ENCODE peak calls at places on chromosomes 7 and 10, in five cellular contexts. One of them, this sample, is unnamed.

GRCh38 chr10:130301026-130301892 is 165.1 kb downstream of the GLRX3 start:
- DNase-seq in kidney: peak; percentile 95
- DNase-seq in sigmoid colon: no peak
- DNase-seq in NT2/D1: no peak
- DNase-seq in RWPE2: peak; percentile 66
- DNase-seq in this sample: no peak

GRCh38 chr10:84540022-84540616 is 211.7 kb downstream of the CCSER2 start:
- DNase-seq in NT2/D1: no peak
- DNase-seq in kidney: no peak
- DNase-seq in RWPE2: no peak
- DNase-seq in sigmoid colon: no peak
- DNase-seq in this sample: no peak

GRCh38 chr7:28685291-28685659 is 272.9 kb downstream of the TRIL start:
- DNase-seq in sigmoid colon: peak; percentile 73
- DNase-seq in NT2/D1: no peak
- DNase-seq in RWPE2: no peak
- DNase-seq in kidney: no peak
- DNase-seq in this sample: no peak

GRCh38 chr7:44615149-44615611 is 8.8 kb downstream of the OGDH start:
- DNase-seq in NT2/D1: no peak
- DNase-seq in sigmoid colon: peak; percentile 75
- DNase-seq in RWPE2: no peak
- DNase-seq in kidney: no peak
- DNase-seq in this sample: no peak

GRCh38 chr7:11458736-11459483 is 373.1 kb downstream of the THSD7A start:
- DNase-seq in kidney: no peak
- DNase-seq in sigmoid colon: no peak
- DNase-seq in RWPE2: no peak
- DNase-seq in NT2/D1: no peak
- DNase-seq in this sample: no peak

GRCh38 chr7:150941983-150942590 is 36.0 kb downstream of the KCNH2 start:
- DNase-seq in RWPE2: no peak
- DNase-seq in NT2/D1: no peak
- DNase-seq in sigmoid colon: peak; percentile 83
- DNase-seq in kidney: peak; percentile 83
- DNase-seq in this sample: peak; percentile 78

GRCh38 chr7:152313879-152314604 is 121.8 kb downstream of the KMT2C start:
- DNase-seq in kidney: no peak
- DNase-seq in RWPE2: no peak
- DNase-seq in sigmoid colon: no peak
- DNase-seq in NT2/D1: no peak
- DNase-seq in this sample: no peak

GRCh38 chr10:10056958-10057357 is 960.7 kb upstream of the CELF2 start:
- DNase-seq in kidney: no peak
- DNase-seq in NT2/D1: no peak
- DNase-seq in sigmoid colon: no peak
- DNase-seq in RWPE2: no peak
- DNase-seq in this sample: no peak

GRCh38 chr10:9111983-9112382 is 1057.5 kb downstream of the GATA3 start:
- DNase-seq in RWPE2: no peak
- DNase-seq in kidney: no peak
- DNase-seq in NT2/D1: no peak
- DNase-seq in sigmoid colon: no peak
- DNase-seq in this sample: no peak

GRCh38 chr7:128076831-128077271 is 45.6 kb upstream of the LRRC4 start:
- DNase-seq in NT2/D1: no peak
- DNase-seq in RWPE2: no peak
- DNase-seq in kidney: peak; percentile 79
- DNase-seq in sigmoid colon: peak; percentile 85
- DNase-seq in this sample: no peak

GRCh38 chr10:20272575-20272974 is 456.3 kb downstream of the PLXDC2 start:
- DNase-seq in NT2/D1: no peak
- DNase-seq in kidney: no peak
- DNase-seq in sigmoid colon: no peak
- DNase-seq in RWPE2: no peak
- DNase-seq in this sample: no peak

GRCh38 chr7:22480523-22481075 is 19.4 kb downstream of the STEAP1B start:
- DNase-seq in sigmoid colon: no peak
- DNase-seq in RWPE2: no peak
- DNase-seq in kidney: no peak
- DNase-seq in NT2/D1: no peak
- DNase-seq in this sample: no peak

GRCh38 chr7:72751978-72752377 is 76.0 kb downstream of the TYW1B start:
- DNase-seq in sigmoid colon: no peak
- DNase-seq in NT2/D1: no peak
- DNase-seq in RWPE2: no peak
- DNase-seq in kidney: no peak
- DNase-seq in this sample: no peak

GRCh38 chr7:42097756-42098155 is 139.3 kb downstream of the GLI3 start:
- DNase-seq in RWPE2: no peak
- DNase-seq in sigmoid colon: no peak
- DNase-seq in kidney: no peak
- DNase-seq in NT2/D1: no peak
- DNase-seq in this sample: no peak

GRCh38 chr7:99036531-99037175 is 107.3 kb downstream of the SMURF1 start:
- DNase-seq in sigmoid colon: no peak
- DNase-seq in NT2/D1: peak; percentile 50
- DNase-seq in kidney: no peak
- DNase-seq in RWPE2: no peak
- DNase-seq in this sample: no peak

GRCh38 chr10:52768114-52768532 is 4.5 kb downstream of the MBL2 start:
- DNase-seq in RWPE2: no peak
- DNase-seq in NT2/D1: no peak
- DNase-seq in kidney: no peak
- DNase-seq in sigmoid colon: no peak
- DNase-seq in this sample: no peak

GRCh38 chr7:41437257-41438196 is 265.4 kb downstream of the INHBA start:
- DNase-seq in sigmoid colon: no peak
- DNase-seq in kidney: no peak
- DNase-seq in RWPE2: no peak
- DNase-seq in NT2/D1: no peak
- DNase-seq in this sample: no peak

GRCh38 chr10:31757831-31758230 is 170.8 kb downstream of the ARHGAP12 start:
- DNase-seq in NT2/D1: no peak
- DNase-seq in RWPE2: no peak
- DNase-seq in kidney: no peak
- DNase-seq in sigmoid colon: peak; percentile 71
- DNase-seq in this sample: no peak

GRCh38 chr7:143900230-143900766 is 1.7 kb downstream of the TCAF1 start:
- DNase-seq in sigmoid colon: no peak
- DNase-seq in NT2/D1: no peak
- DNase-seq in RWPE2: no peak
- DNase-seq in kidney: peak; percentile 59
- DNase-seq in this sample: no peak

GRCh38 chr7:36583318-36583717 is 141.0 kb downstream of the AOAH start:
- DNase-seq in NT2/D1: no peak
- DNase-seq in kidney: no peak
- DNase-seq in RWPE2: no peak
- DNase-seq in sigmoid colon: no peak
- DNase-seq in this sample: no peak

GRCh38 chr7:92698237-92698841 is 108.1 kb upstream of the FAM133B start:
- DNase-seq in sigmoid colon: no peak
- DNase-seq in NT2/D1: no peak
- DNase-seq in kidney: no peak
- DNase-seq in RWPE2: no peak
- DNase-seq in this sample: no peak

GRCh38 chr10:29804025-29804852 is 169.5 kb upstream of the SVIL start:
- DNase-seq in kidney: peak; percentile 81
- DNase-seq in RWPE2: peak; percentile 78
- DNase-seq in sigmoid colon: peak; percentile 77
- DNase-seq in NT2/D1: no peak
- DNase-seq in this sample: no peak

GRCh38 chr7:74544706-74545469 is 91.2 kb downstream of the GTF2IRD1 start:
- DNase-seq in NT2/D1: peak; percentile 38
- DNase-seq in RWPE2: no peak
- DNase-seq in kidney: no peak
- DNase-seq in sigmoid colon: no peak
- DNase-seq in this sample: no peak

GRCh38 chr7:45869426-45869825 is 3.5 kb downstream of the CCDC201 start:
- DNase-seq in sigmoid colon: no peak
- DNase-seq in kidney: no peak
- DNase-seq in NT2/D1: no peak
- DNase-seq in RWPE2: no peak
- DNase-seq in this sample: no peak

DNA sequence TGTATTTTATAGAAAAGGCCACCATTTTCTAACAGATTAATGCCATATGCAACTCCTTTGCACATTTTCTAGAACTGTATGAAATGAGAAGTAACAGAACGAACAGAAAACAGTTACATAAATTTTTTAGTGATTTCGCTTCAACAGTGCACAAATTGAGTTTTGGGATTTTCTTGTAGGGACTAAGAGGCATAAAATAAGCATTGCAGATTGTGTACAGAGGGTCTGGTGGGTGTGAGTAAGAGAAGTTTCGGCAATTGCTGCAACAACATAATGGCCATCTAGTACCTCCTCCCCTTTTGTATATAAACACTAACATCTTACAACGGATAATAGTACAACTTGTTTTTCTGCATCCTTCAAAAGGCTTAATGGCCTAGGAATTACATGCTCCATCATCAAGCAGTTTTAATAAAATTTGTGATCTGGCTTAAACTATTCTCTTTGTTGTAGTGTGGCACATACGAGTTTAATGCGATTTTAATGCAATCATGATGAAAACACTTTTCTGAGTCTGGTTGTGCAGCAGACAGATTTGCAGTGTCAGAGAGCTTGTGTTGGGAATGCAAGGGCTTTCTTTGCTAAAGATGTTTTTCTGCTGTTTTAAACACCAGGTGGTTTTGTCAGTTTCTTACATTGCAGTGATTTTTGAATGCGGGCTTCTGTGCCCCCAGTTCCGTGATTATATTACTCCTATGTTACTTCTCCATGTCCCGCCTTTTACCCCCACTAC is 2.9 kb downstream of the GLCCI1 start:
- DNase-seq in kidney: no peak
- DNase-seq in RWPE2: no peak
- DNase-seq in sigmoid colon: no peak
- DNase-seq in NT2/D1: no peak
- DNase-seq in this sample: no peak
- H3K4me1 ChIP-seq in kidney: peaks cover 7% of the 10 kb centered on the region
- H3K4me1 ChIP-seq in RWPE2: peaks cover 14% of the 10 kb centered on the region
- H3K4me1 ChIP-seq in sigmoid colon: peaks cover 15% of the 10 kb centered on the region
- H3K4me1 ChIP-seq in NT2/D1: peaks cover 2% of the 10 kb centered on the region
- H3K4me1 ChIP-seq in this sample: peaks cover 24% of the 10 kb centered on the region

DNA sequence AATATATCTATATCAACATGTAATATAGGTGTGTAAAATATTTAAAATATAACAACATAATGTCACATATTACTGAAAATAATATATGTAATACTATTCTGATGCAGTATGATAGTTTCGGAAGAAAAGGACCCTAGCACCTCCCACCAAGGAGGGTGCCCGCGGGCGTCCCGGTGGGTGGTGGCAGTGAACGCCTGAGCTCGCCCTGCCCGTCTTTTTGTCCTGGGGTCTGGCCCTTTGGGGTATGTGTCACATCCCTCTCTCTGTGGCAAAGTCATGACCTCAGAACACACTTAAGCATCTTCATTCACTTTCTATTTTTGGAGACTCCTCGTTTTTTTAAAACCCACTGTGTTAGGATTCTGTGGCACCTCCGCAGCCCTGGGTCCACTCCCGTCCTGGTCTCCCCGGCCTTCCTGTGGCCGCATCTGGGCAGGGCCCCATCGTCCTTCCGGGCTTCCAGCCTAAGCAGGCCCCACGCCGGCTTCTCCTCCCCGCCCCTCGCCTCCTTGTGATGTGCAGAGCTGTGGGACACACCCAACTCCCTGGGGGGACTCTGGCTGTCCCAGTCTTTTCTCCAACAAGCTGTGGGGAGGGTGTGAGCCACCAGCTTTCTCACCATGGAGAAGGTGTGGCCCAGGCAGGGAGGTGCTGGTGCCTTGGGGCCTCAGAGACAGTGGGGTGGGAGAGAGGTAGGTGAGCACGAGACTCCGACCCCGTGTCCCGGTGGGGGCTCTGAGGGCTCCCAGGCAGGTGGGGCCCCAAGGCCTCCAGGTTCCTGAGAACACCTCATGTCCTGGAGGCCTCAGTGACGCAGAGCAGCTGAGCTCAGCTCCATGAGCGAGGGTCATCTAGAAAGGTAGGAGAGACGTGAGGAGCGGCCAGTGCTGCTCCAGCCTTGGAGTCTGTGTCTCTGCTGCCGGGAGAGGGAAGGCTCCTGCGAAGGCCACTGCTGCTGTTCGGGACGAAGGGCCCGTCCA is 16.5 kb downstream of the PWWP2B start:
- DNase-seq in RWPE2: no peak
- DNase-seq in sigmoid colon: no peak
- DNase-seq in kidney: peak; percentile 80
- DNase-seq in NT2/D1: no peak
- DNase-seq in this sample: no peak
- H3K4me1 ChIP-seq in RWPE2: peaks cover 29% of the 10 kb centered on the region
- H3K4me1 ChIP-seq in sigmoid colon: peaks cover 59% of the 10 kb centered on the region
- H3K4me1 ChIP-seq in kidney: peaks cover 28% of the 10 kb centered on the region
- H3K4me1 ChIP-seq in NT2/D1: peaks cover 15% of the 10 kb centered on the region
- H3K4me1 ChIP-seq in this sample: peaks cover 90% of the 10 kb centered on the region

GRCh38 chr10:79176052-79176501 is 107.3 kb downstream of the ZMIZ1 start:
- DNase-seq in NT2/D1: no peak
- DNase-seq in RWPE2: no peak
- DNase-seq in kidney: no peak
- DNase-seq in sigmoid colon: no peak
- DNase-seq in this sample: no peak

GRCh38 chr10:79178070-79178576 is 109.4 kb downstream of the ZMIZ1 start:
- DNase-seq in kidney: peak; percentile 62
- DNase-seq in NT2/D1: no peak
- DNase-seq in sigmoid colon: no peak
- DNase-seq in RWPE2: no peak
- DNase-seq in this sample: no peak

GRCh38 chr10:79178614-79179403 is 110.0 kb downstream of the ZMIZ1 start:
- DNase-seq in NT2/D1: no peak
- DNase-seq in sigmoid colon: peak; percentile 83
- DNase-seq in RWPE2: no peak
- DNase-seq in kidney: peak; percentile 85
- DNase-seq in this sample: no peak

GRCh38 chr10:79179404-79180309 is 110.9 kb downstream of the ZMIZ1 start:
- DNase-seq in sigmoid colon: no peak
- DNase-seq in kidney: peak; percentile 76
- DNase-seq in NT2/D1: no peak
- DNase-seq in RWPE2: no peak
- DNase-seq in this sample: no peak

GRCh38 chr10:79176949-79177602 is 108.3 kb downstream of the ZMIZ1 start:
- DNase-seq in RWPE2: no peak
- DNase-seq in NT2/D1: no peak
- DNase-seq in kidney: peak; percentile 72
- DNase-seq in sigmoid colon: peak; percentile 87
- DNase-seq in this sample: no peak
- H3K4me1 ChIP-seq in RWPE2: no peaks in the 10 kb centered on the region
- H3K4me1 ChIP-seq in NT2/D1: peaks cover 49% of the 10 kb centered on the region
- H3K4me1 ChIP-seq in kidney: peaks cover 62% of the 10 kb centered on the region
- H3K4me1 ChIP-seq in sigmoid colon: peaks cover 82% of the 10 kb centered on the region
- H3K4me1 ChIP-seq in this sample: peaks cover 77% of the 10 kb centered on the region

DNA sequence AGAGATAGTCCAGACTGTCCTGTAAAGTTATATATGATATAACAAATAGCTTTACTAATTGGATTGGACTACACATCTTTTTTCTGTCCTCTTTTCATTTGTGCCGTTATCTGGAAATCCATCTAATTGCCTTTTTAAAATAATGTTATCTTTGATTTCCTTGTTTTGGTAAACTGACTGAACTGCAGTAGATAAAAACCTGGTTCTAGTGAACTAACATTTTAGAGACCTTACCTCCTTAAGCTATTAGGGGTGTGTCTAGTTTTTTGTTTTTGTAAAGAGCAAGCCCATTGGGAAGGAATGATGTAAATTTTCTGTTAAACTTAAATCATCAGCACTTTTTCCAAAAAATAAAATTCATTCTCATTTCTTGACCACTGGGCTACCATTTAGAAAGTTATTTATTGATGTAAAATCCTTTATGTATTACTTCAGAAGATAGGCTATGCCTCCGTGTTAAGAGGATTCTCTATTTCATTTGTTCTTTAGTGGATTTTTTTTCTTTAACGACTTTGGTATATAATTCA is 1.2 kb upstream of the PBLD start:
- DNase-seq in RWPE2: no peak
- DNase-seq in kidney: no peak
- DNase-seq in sigmoid colon: no peak
- DNase-seq in NT2/D1: no peak
- DNase-seq in this sample: no peak
- H3K4me1 ChIP-seq in RWPE2: peaks cover 23% of the 10 kb centered on the region
- H3K4me1 ChIP-seq in kidney: peaks cover 23% of the 10 kb centered on the region
- H3K4me1 ChIP-seq in sigmoid colon: peaks cover 64% of the 10 kb centered on the region
- H3K4me1 ChIP-seq in NT2/D1: no peaks in the 10 kb centered on the region
- H3K4me1 ChIP-seq in this sample: peaks cover 61% of the 10 kb centered on the region

This sample was measured in suprapubic skin.